ENCODE peak calls at places on chromosomes 2 and 18, in six cellular contexts. H, I, O, U, S and X are unnamed samples.

GRCh38 chr2:86201951-86202692 is 2.9 kb downstream of the MRPL35 start:
- DNase-seq in H (no peak), O (no peak), I (no peak), U (no peak), S (peak; percentile 31), X (no peak)

GRCh38 chr2:64837925-64838641 is 151.1 kb upstream of the SLC1A4 start:
- DNase-seq in I (no peak), U (peak; percentile 56), S (no peak), H (no peak), O (no peak), X (peak; percentile 83)

GRCh38 chr2:32124660-32125059 is 41.0 kb upstream of the SLC30A6 start:
- DNase-seq in S (no peak), H (no peak), U (no peak), I (no peak), O (no peak), X (no peak)

GRCh38 chr2:166373539-166373938 is 2.2 kb downstream of the SCN9A start:
- DNase-seq in S (no peak), U (no peak), I (no peak), O (no peak), H (no peak), X (no peak)

GRCh38 chr2:30402441-30403182 is 44.4 kb upstream of the LCLAT1 start:
- DNase-seq in I (no peak), H (no peak), O (no peak), S (no peak), U (no peak), X (no peak)

GRCh38 chr2:119431155-119431975 is at the start of gene TMEM37:
- DNase-seq in I (peak; percentile 87), H (peak; percentile 73), S (peak; percentile 38), O (peak; percentile 83), U (peak; percentile 38), X (peak; percentile 55)

GRCh38 chr2:202721621-202722020 is 86.9 kb downstream of the FAM117B start:
- DNase-seq in O (no peak), U (peak; percentile 29), S (peak; percentile 53), H (no peak), I (peak; percentile 32), X (peak; percentile 68)

GRCh38 chr2:45283764-45284620 is 274.7 kb upstream of the SIX2 start:
- DNase-seq in O (peak; percentile 72), S (peak; percentile 74), U (peak; percentile 60), I (peak; percentile 83), H (no peak), X (no peak)

GRCh38 chr2:180240774-180241173 is 233.7 kb upstream of the CWC22 start:
- DNase-seq in U (peak; percentile 14), S (no peak), I (peak; percentile 41), H (no peak), O (no peak), X (no peak)

GRCh38 chr2:240822280-240822847 is 2.3 kb upstream of the KIF1A start:
- DNase-seq in O (no peak), U (no peak), I (no peak), S (no peak), H (no peak), X (no peak)

GRCh38 chr2:215288112-215288815 is 23.6 kb upstream of the ATIC start:
- DNase-seq in S (no peak), I (no peak), O (no peak), H (no peak), U (no peak), X (no peak)

GRCh38 chr18:28005164-28005563 is 171.8 kb downstream of the CDH2 start:
- DNase-seq in O (no peak), S (no peak), I (no peak), H (no peak), U (no peak), X (no peak)

GRCh38 chr2:72901426-72901825 is 14.2 kb downstream of the SPR start:
- DNase-seq in H (no peak), O (no peak), I (no peak), S (no peak), U (no peak), X (no peak)

GRCh38 chr2:49241991-49242390 is 87.7 kb upstream of the FSHR start:
- DNase-seq in H (no peak), S (no peak), U (peak; percentile 75), O (no peak), I (no peak), X (no peak)

GRCh38 chr2:86249176-86249842 is 50.1 kb downstream of the MRPL35 start:
- DNase-seq in H (no peak), U (peak; percentile 90), I (peak; percentile 77), S (peak; percentile 16), O (peak; percentile 44), X (peak; percentile 50)

GRCh38 chr2:224982910-224983688 is 59.2 kb downstream of the DOCK10 start:
- DNase-seq in S (peak; percentile 63), U (peak; percentile 86), I (peak; percentile 79), H (no peak), O (no peak), X (no peak)

GRCh38 chr18:3284501-3284900 is 22.6 kb downstream of the MYL12B start:
- DNase-seq in O (no peak), H (no peak), U (no peak), I (no peak), S (no peak), X (no peak)

GRCh38 chr2:26631815-26632214 is 9.4 kb downstream of the CIB4 start:
- DNase-seq in O (no peak), S (no peak), I (no peak), H (no peak), U (no peak), X (no peak)

GRCh38 chr2:241268306-241268705 is 47.2 kb downstream of the HDLBP start:
- DNase-seq in S (no peak), H (no peak), O (no peak), I (no peak), U (no peak), X (no peak)

GRCh38 chr18:46755315-46756171 is 1.3 kb downstream of the ST8SIA5 start:
- DNase-seq in U (no peak), S (no peak), O (no peak), I (no peak), H (no peak), X (no peak)

GRCh38 chr18:12052866-12053265 is 40.8 kb upstream of the ANKRD62 start:
- DNase-seq in S (no peak), H (no peak), O (no peak), U (no peak), I (no peak), X (no peak)

GRCh38 chr2:201523506-201523905 is 72.0 kb downstream of the STRADB start:
- DNase-seq in H (no peak), U (peak; percentile 46), S (peak; percentile 36), I (no peak), O (no peak), X (no peak)

GRCh38 chr2:174561283-174562275 is 36.0 kb downstream of the WIPF1 start:
- DNase-seq in O (no peak), U (peak; percentile 77), S (no peak), I (peak; percentile 75), H (no peak), X (no peak)

GRCh38 chr18:48922801-48923730 is 27.7 kb downstream of the SMAD7 start:
- DNase-seq in U (peak; percentile 96), S (peak; percentile 63), I (peak; percentile 94), O (peak; percentile 86), H (no peak), X (peak; percentile 61)

GRCh38 chr2:72793798-72794447 is 31.9 kb downstream of the EXOC6B start:
- DNase-seq in S (peak; percentile 9), I (no peak), H (no peak), U (peak; percentile 70), O (peak; percentile 38), X (no peak)

GRCh38 chr2:153935511-153935910 is 63.8 kb downstream of the GALNT13 start:
- DNase-seq in I (no peak), U (no peak), S (no peak), O (no peak), H (no peak), X (no peak)

GRCh38 chr18:76425299-76426101 is 69.5 kb downstream of the ZNF516 start:
- DNase-seq in S (no peak), H (no peak), U (peak; percentile 83), O (no peak), I (no peak), X (no peak)

GRCh38 chr18:29434650-29435049 is 1257.7 kb upstream of the CDH2 start:
- DNase-seq in S (no peak), O (peak; percentile 2), H (no peak), U (peak; percentile 9), I (no peak), X (no peak)

GRCh38 chr18:42544901-42545300 is 570.6 kb downstream of the RIT2 start:
- DNase-seq in H (no peak), S (no peak), I (no peak), O (no peak), U (no peak), X (no peak)

GRCh38 chr2:55888941-55889340 is 34.6 kb downstream of the EFEMP1 start:
- DNase-seq in S (no peak), O (no peak), H (no peak), I (peak; percentile 43), U (peak; percentile 42), X (no peak)

GRCh38 chr2:158291544-158292175 is 164.9 kb downstream of the CCDC148 start:
- DNase-seq in S (no peak), O (no peak), H (no peak), U (peak; percentile 56), I (no peak), X (no peak)

GRCh38 chr2:236981710-236982485 is 103.8 kb upstream of the COPS8 start:
- DNase-seq in O (no peak), I (no peak), U (no peak), S (no peak), H (no peak), X (no peak)

GRCh38 chr2:1266311-1266710 is 147.0 kb upstream of the TPO start:
- DNase-seq in U (no peak), O (no peak), I (no peak), S (no peak), H (no peak), X (peak; percentile 49)

GRCh38 chr2:170922683-170923494 is 6.2 kb upstream of the GORASP2 start:
- DNase-seq in H (no peak), S (no peak), U (no peak), O (no peak), I (no peak), X (no peak)